ENCODE peak calls at places on chromosomes 12 and 14, in ten cellular contexts. One of them, this sample, is unnamed.

GRCh38 chr14:93395227-93395626 is 35.5 kb upstream of the UNC79 start:
- DNase-seq in keratinocyte: no peak
- DNase-seq in GM23338: no peak
- DNase-seq in mammary epithelial cell: no peak
- DNase-seq in astrocyte of the spinal cord: no peak
- DNase-seq in lower lobe of right lung: no peak
- DNase-seq in OCI-LY7: no peak
- DNase-seq in heart left ventricle: no peak
- DNase-seq in ovary: no peak
- DNase-seq in IMR-90: no peak
- DNase-seq in this sample: no peak

GRCh38 chr14:75941030-75941429 is 40.8 kb downstream of the TGFB3 start:
- DNase-seq in keratinocyte: no peak
- DNase-seq in IMR-90: peak; percentile 17
- DNase-seq in lower lobe of right lung: no peak
- DNase-seq in astrocyte of the spinal cord: peak; percentile 6
- DNase-seq in heart left ventricle: no peak
- DNase-seq in mammary epithelial cell: no peak
- DNase-seq in ovary: no peak
- DNase-seq in OCI-LY7: no peak
- DNase-seq in GM23338: no peak
- DNase-seq in this sample: peak; percentile 22

GRCh38 chr14:73740921-73741326 is 26.7 kb upstream of the PNMA1 start:
- DNase-seq in astrocyte of the spinal cord: peak; percentile 35
- DNase-seq in mammary epithelial cell: peak; percentile 81
- DNase-seq in lower lobe of right lung: peak; percentile 89
- DNase-seq in IMR-90: no peak
- DNase-seq in heart left ventricle: no peak
- DNase-seq in ovary: peak; percentile 78
- DNase-seq in OCI-LY7: no peak
- DNase-seq in keratinocyte: no peak
- DNase-seq in GM23338: peak; percentile 64
- DNase-seq in this sample: peak; percentile 70

GRCh38 chr12:112932485-112933151 is 5.7 kb upstream of the OAS3 start:
- DNase-seq in OCI-LY7: no peak
- DNase-seq in GM23338: peak; percentile 44
- DNase-seq in ovary: no peak
- DNase-seq in astrocyte of the spinal cord: no peak
- DNase-seq in heart left ventricle: no peak
- DNase-seq in keratinocyte: no peak
- DNase-seq in lower lobe of right lung: no peak
- DNase-seq in mammary epithelial cell: no peak
- DNase-seq in IMR-90: no peak
- DNase-seq in this sample: no peak

GRCh38 chr14:71466942-71467341 is 465.3 kb upstream of the RGS6 start:
- DNase-seq in astrocyte of the spinal cord: no peak
- DNase-seq in ovary: no peak
- DNase-seq in OCI-LY7: no peak
- DNase-seq in mammary epithelial cell: no peak
- DNase-seq in lower lobe of right lung: no peak
- DNase-seq in GM23338: no peak
- DNase-seq in IMR-90: no peak
- DNase-seq in heart left ventricle: no peak
- DNase-seq in keratinocyte: no peak
- DNase-seq in this sample: no peak

GRCh38 chr12:45879363-45879895 is 110.9 kb downstream of the SCAF11 start:
- DNase-seq in GM23338: no peak
- DNase-seq in IMR-90: no peak
- DNase-seq in heart left ventricle: no peak
- DNase-seq in OCI-LY7: no peak
- DNase-seq in astrocyte of the spinal cord: no peak
- DNase-seq in ovary: no peak
- DNase-seq in mammary epithelial cell: no peak
- DNase-seq in keratinocyte: no peak
- DNase-seq in lower lobe of right lung: no peak
- DNase-seq in this sample: no peak

GRCh38 chr12:121711925-121712461 is 559 bp upstream of the TMEM120B start:
- DNase-seq in OCI-LY7: peak; percentile 48
- DNase-seq in mammary epithelial cell: no peak
- DNase-seq in IMR-90: no peak
- DNase-seq in keratinocyte: no peak
- DNase-seq in GM23338: peak; percentile 62
- DNase-seq in ovary: no peak
- DNase-seq in lower lobe of right lung: peak; percentile 50
- DNase-seq in heart left ventricle: peak; percentile 67
- DNase-seq in astrocyte of the spinal cord: peak; percentile 43
- DNase-seq in this sample: peak; percentile 30

GRCh38 chr14:31243860-31244259 is 36.3 kb upstream of the HECTD1 start:
- DNase-seq in IMR-90: no peak
- DNase-seq in heart left ventricle: no peak
- DNase-seq in ovary: no peak
- DNase-seq in GM23338: peak; percentile 27
- DNase-seq in lower lobe of right lung: no peak
- DNase-seq in astrocyte of the spinal cord: no peak
- DNase-seq in keratinocyte: peak; percentile 87
- DNase-seq in mammary epithelial cell: peak; percentile 97
- DNase-seq in OCI-LY7: no peak
- DNase-seq in this sample: no peak

DNA sequence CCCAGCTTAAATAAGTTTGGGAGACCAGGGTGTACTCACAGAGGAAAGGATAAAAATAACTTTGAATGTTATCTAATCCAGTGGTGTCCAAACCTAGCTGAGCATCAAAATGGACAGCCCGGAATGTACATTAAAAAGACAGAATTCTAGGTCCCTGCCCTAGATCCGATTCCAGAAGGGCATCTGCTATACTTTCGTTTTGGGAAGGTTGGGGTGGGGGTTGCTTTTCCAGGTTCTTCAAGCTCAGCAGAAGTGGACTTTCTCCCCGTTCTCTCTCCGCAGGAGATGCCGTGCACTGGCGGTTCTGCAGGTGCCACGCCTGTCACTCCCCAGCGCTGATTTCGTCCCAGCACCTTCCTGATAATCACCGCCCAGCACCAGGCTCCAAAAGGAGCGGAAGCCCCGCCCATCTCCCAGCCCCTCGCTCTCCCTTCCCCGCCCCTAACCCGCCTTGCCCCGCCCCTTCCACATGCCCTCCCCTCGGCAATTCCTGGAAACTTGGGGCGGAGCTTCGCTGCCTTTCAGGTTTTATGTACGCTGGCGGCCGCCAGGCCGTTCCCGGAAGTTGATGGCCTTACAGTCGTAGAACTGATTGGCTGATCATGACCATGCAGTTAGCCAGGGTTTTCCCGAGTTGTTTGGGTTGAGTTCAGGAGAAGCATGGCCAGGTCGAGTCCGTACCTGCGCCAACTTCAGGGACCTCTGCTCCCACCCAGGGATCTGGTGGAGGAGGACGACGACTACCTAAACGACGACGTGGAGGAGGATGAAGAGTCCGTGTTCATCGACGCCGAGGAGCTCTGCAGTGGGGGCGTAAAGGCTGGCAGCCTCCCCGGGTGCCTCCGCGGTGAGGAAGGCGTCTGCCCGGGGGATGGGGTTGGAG is at the start of gene HELB:
- DNase-seq in heart left ventricle: peak; percentile 97
- DNase-seq in astrocyte of the spinal cord: peak; percentile 96
- DNase-seq in mammary epithelial cell: peak; percentile 98
- DNase-seq in IMR-90: peak; percentile 95
- DNase-seq in keratinocyte: peak; percentile 72
- DNase-seq in GM23338: peak; percentile 99
- DNase-seq in OCI-LY7: peak; percentile 96
- DNase-seq in ovary: peak; percentile 97
- DNase-seq in lower lobe of right lung: peak; percentile 99
- DNase-seq in this sample: peak; percentile 94
- TF ChIP-seq CTCF in heart left ventricle: no peak
- TF ChIP-seq CTCF in astrocyte of the spinal cord: no peak
- TF ChIP-seq CTCF in mammary epithelial cell: no peak
- TF ChIP-seq CTCF in IMR-90: no peak
- TF ChIP-seq CTCF in keratinocyte: no peak
- TF ChIP-seq CTCF in GM23338: no peak
- TF ChIP-seq CTCF in OCI-LY7: no peak
- TF ChIP-seq CTCF in ovary: no peak
- TF ChIP-seq CTCF in lower lobe of right lung: no peak
- TF ChIP-seq CTCF in this sample: no peak

GRCh38 chr12:4807116-4807783 is 87.0 kb downstream of the GALNT8 start:
- DNase-seq in astrocyte of the spinal cord: no peak
- DNase-seq in IMR-90: no peak
- DNase-seq in ovary: no peak
- DNase-seq in GM23338: no peak
- DNase-seq in heart left ventricle: no peak
- DNase-seq in OCI-LY7: no peak
- DNase-seq in keratinocyte: no peak
- DNase-seq in lower lobe of right lung: no peak
- DNase-seq in mammary epithelial cell: no peak
- DNase-seq in this sample: no peak

GRCh38 chr12:4810219-4810671 is 90.0 kb downstream of the GALNT8 start:
- DNase-seq in ovary: no peak
- DNase-seq in OCI-LY7: no peak
- DNase-seq in lower lobe of right lung: no peak
- DNase-seq in astrocyte of the spinal cord: no peak
- DNase-seq in mammary epithelial cell: no peak
- DNase-seq in heart left ventricle: no peak
- DNase-seq in keratinocyte: no peak
- DNase-seq in IMR-90: no peak
- DNase-seq in GM23338: no peak
- DNase-seq in this sample: no peak

GRCh38 chr12:4809013-4809448 is 88.8 kb downstream of the GALNT8 start:
- DNase-seq in heart left ventricle: no peak
- DNase-seq in lower lobe of right lung: no peak
- DNase-seq in IMR-90: no peak
- DNase-seq in keratinocyte: no peak
- DNase-seq in ovary: no peak
- DNase-seq in astrocyte of the spinal cord: no peak
- DNase-seq in OCI-LY7: no peak
- DNase-seq in GM23338: peak; percentile 78
- DNase-seq in mammary epithelial cell: no peak
- DNase-seq in this sample: no peak

GRCh38 chr12:4807813-4808212 is 87.6 kb downstream of the GALNT8 start:
- DNase-seq in IMR-90: no peak
- DNase-seq in heart left ventricle: no peak
- DNase-seq in GM23338: no peak
- DNase-seq in ovary: no peak
- DNase-seq in lower lobe of right lung: no peak
- DNase-seq in keratinocyte: no peak
- DNase-seq in astrocyte of the spinal cord: no peak
- DNase-seq in OCI-LY7: no peak
- DNase-seq in mammary epithelial cell: no peak
- DNase-seq in this sample: no peak

DNA sequence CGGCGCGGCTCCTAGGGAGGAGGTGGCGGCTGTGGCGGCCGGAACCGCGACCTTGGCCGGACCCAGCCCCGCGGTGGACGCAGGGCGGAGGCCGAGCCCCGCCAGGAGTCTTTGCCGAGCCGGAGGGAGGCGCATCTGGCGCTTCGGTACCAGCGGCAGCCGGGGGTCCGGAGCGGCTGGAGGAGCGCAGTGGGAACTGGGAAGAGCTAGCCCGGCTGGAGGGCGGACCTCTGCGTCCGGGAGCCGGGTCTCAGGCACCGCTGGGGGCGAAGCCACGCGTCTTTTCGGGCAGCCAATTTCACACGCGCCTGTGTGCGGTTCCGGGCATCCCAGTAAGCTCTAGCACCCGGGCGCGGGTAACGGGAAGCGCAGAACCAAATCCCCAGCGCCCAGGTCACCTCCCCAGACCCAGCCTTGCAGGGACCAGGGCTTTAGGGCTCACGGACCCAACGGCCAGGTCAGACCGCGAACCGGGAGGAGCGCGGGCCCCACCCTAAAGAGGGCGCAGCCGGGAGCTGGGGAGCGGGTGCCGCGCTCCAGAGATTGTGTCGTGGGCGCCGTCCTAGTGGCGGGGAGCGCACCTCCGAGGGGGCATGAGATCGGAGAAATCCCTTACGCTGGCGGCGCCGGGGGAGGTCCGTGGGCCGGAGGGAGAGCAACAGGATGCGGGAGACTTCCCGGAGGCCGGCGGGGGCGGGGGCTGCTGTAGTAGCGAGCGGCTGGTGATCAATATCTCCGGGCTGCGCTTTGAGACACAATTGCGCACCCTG is 89.4 kb downstream of the GALNT8 start:
- DNase-seq in lower lobe of right lung: no peak
- DNase-seq in heart left ventricle: no peak
- DNase-seq in IMR-90: no peak
- DNase-seq in mammary epithelial cell: no peak
- DNase-seq in GM23338: peak; percentile 67
- DNase-seq in OCI-LY7: no peak
- DNase-seq in astrocyte of the spinal cord: no peak
- DNase-seq in ovary: no peak
- DNase-seq in keratinocyte: no peak
- DNase-seq in this sample: no peak
- H3K4me3 ChIP-seq in lower lobe of right lung: peak overlapping the region; percentile 40
- H3K4me3 ChIP-seq in heart left ventricle: peak overlapping the region; percentile 57
- H3K4me3 ChIP-seq in IMR-90: no peak overlapping the region
- H3K4me3 ChIP-seq in mammary epithelial cell: no peak overlapping the region
- H3K4me3 ChIP-seq in GM23338: peak overlapping the region; percentile 78
- H3K4me3 ChIP-seq in OCI-LY7: no peak overlapping the region
- H3K4me3 ChIP-seq in astrocyte of the spinal cord: peak overlapping the region; percentile 38
- H3K4me3 ChIP-seq in ovary: peak overlapping the region; percentile 18
- H3K4me3 ChIP-seq in keratinocyte: no peak overlapping the region
- H3K4me3 ChIP-seq in this sample: peak overlapping the region; percentile 44

GRCh38 chr12:52977195-52977594 is 28.3 kb downstream of the KRT18 start:
- DNase-seq in GM23338: no peak
- DNase-seq in mammary epithelial cell: no peak
- DNase-seq in IMR-90: no peak
- DNase-seq in lower lobe of right lung: no peak
- DNase-seq in heart left ventricle: no peak
- DNase-seq in ovary: no peak
- DNase-seq in keratinocyte: no peak
- DNase-seq in OCI-LY7: no peak
- DNase-seq in astrocyte of the spinal cord: no peak
- DNase-seq in this sample: no peak

GRCh38 chr12:52975204-52975603 is 26.3 kb downstream of the KRT18 start:
- DNase-seq in mammary epithelial cell: no peak
- DNase-seq in ovary: no peak
- DNase-seq in GM23338: no peak
- DNase-seq in IMR-90: peak; percentile 55
- DNase-seq in lower lobe of right lung: no peak
- DNase-seq in keratinocyte: no peak
- DNase-seq in heart left ventricle: no peak
- DNase-seq in OCI-LY7: no peak
- DNase-seq in astrocyte of the spinal cord: no peak
- DNase-seq in this sample: no peak

GRCh38 chr12:52971701-52972329 is 22.9 kb downstream of the KRT18 start:
- DNase-seq in mammary epithelial cell: peak; percentile 82
- DNase-seq in OCI-LY7: no peak
- DNase-seq in GM23338: peak; percentile 51
- DNase-seq in astrocyte of the spinal cord: peak; percentile 56
- DNase-seq in lower lobe of right lung: no peak
- DNase-seq in ovary: no peak
- DNase-seq in IMR-90: peak; percentile 75
- DNase-seq in keratinocyte: no peak
- DNase-seq in heart left ventricle: no peak
- DNase-seq in this sample: peak; percentile 45

GRCh38 chr12:52976574-52977071 is 27.7 kb downstream of the KRT18 start:
- DNase-seq in mammary epithelial cell: no peak
- DNase-seq in heart left ventricle: no peak
- DNase-seq in ovary: no peak
- DNase-seq in IMR-90: peak; percentile 70
- DNase-seq in astrocyte of the spinal cord: peak; percentile 28
- DNase-seq in GM23338: peak; percentile 43
- DNase-seq in OCI-LY7: no peak
- DNase-seq in keratinocyte: no peak
- DNase-seq in lower lobe of right lung: no peak
- DNase-seq in this sample: no peak

DNA sequence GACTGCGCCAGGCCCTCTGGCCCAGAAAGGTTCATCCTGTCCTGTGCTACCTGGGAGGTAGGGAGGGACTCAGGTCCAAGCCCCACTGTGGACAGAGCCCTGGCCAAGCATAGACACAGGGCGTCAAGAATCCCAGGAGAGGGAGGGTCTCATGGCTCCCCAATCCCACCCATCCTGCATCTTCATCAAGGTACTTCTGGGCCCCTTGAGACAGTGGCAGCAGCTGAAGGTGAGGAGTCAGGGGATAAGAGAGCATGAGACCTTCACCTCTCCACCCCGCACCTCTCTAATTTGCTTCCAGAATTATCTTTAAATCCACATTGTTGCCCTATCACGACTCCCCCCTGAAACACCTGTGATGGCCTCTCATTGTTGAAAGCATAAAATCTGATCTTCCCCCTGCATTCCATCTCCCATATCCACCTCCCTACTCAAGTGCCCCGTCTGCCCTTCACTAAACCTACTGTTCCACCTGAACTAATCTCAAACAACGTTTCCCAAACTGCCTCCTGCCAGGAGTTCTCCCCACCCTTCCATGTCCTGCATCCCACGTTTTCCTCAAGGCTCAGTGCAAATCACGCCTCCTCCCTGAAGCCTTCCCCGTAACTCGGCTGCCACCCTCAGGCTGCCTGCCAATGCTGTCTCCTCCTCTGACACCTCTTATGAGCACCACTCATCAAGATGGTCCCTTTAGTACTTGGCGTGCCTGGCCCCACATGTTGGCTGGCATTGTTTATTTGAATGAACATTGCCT is 27.1 kb downstream of the KRT18 start:
- DNase-seq in heart left ventricle: no peak
- DNase-seq in ovary: no peak
- DNase-seq in keratinocyte: no peak
- DNase-seq in lower lobe of right lung: peak; percentile 57
- DNase-seq in astrocyte of the spinal cord: no peak
- DNase-seq in IMR-90: peak; percentile 27
- DNase-seq in OCI-LY7: no peak
- DNase-seq in mammary epithelial cell: peak; percentile 25
- DNase-seq in GM23338: peak; percentile 74
- DNase-seq in this sample: no peak
- TF ChIP-seq CTCF in heart left ventricle: no peak
- TF ChIP-seq CTCF in ovary: no peak
- TF ChIP-seq CTCF in keratinocyte: peak; percentile 52
- TF ChIP-seq CTCF in lower lobe of right lung: no peak
- TF ChIP-seq CTCF in astrocyte of the spinal cord: no peak
- TF ChIP-seq CTCF in IMR-90: peak; percentile 38
- TF ChIP-seq CTCF in OCI-LY7: no peak
- TF ChIP-seq CTCF in mammary epithelial cell: peak; percentile 50
- TF ChIP-seq CTCF in GM23338: peak; percentile 92
- TF ChIP-seq CTCF in this sample: no peak

GRCh38 chr12:31308116-31308515 is 17.8 kb downstream of the SINHCAF start:
- DNase-seq in OCI-LY7: no peak
- DNase-seq in ovary: no peak
- DNase-seq in IMR-90: no peak
- DNase-seq in mammary epithelial cell: no peak
- DNase-seq in heart left ventricle: no peak
- DNase-seq in lower lobe of right lung: no peak
- DNase-seq in astrocyte of the spinal cord: no peak
- DNase-seq in keratinocyte: no peak
- DNase-seq in GM23338: no peak
- DNase-seq in this sample: no peak
- H3K4me3 ChIP-seq in OCI-LY7: no peak overlapping the region
- H3K4me3 ChIP-seq in ovary: no peak overlapping the region
- H3K4me3 ChIP-seq in IMR-90: no peak overlapping the region
- H3K4me3 ChIP-seq in mammary epithelial cell: no peak overlapping the region
- H3K4me3 ChIP-seq in heart left ventricle: no peak overlapping the region
- H3K4me3 ChIP-seq in lower lobe of right lung: no peak overlapping the region
- H3K4me3 ChIP-seq in astrocyte of the spinal cord: no peak overlapping the region
- H3K4me3 ChIP-seq in keratinocyte: no peak overlapping the region
- H3K4me3 ChIP-seq in GM23338: no peak overlapping the region
- H3K4me3 ChIP-seq in this sample: no peak overlapping the region

This sample was measured in fibroblast of mammary gland.